ENCODE peak calls at places on chromosomes 7 and 10, in eight cellular contexts. Y is NCI-H1105; J is Daoy; U is stimulated activated CD4-positive, alpha-beta T cell treated with anti-CD3 and anti-CD28 coated beads, Interleukin-4, amount 100 ng/mL, for 4 hours; L is HT1080; H is RPMI8226; S is bronchial epithelial cell; I is CD4-positive, alpha-beta T cell. R is an unnamed sample.
A peak's percentile ranks its signal among the peaks of the same experiment; 100 is the strongest.

GRCh38 chr7:133150760-133151159 is 68.9 kb upstream of the CHCHD3 start:
- DNase-seq in Y (no peak), I (no peak), U (no peak), H (no peak), S (no peak), J (no peak), L (no peak), R (no peak)

GRCh38 chr7:151056286-151057037 is 1.2 kb downstream of the CDK5 start:
- DNase-seq in I (no peak), L (no peak), J (no peak), U (no peak), H (no peak), Y (no peak), S (no peak), R (no peak)

GRCh38 chr10:63627376-63627775 is 106.2 kb downstream of the REEP3 start:
- DNase-seq in L (no peak), U (no peak), H (no peak), I (no peak), S (no peak), J (no peak), Y (no peak), R (no peak)

GRCh38 chr7:158067219-158067930 is 520.2 kb downstream of the PTPRN2 start:
- DNase-seq in L (no peak), J (no peak), I (no peak), Y (no peak), S (no peak), U (no peak), H (no peak), R (no peak)

GRCh38 chr10:119210633-119211032 is 3.3 kb downstream of the GRK5 start:
- DNase-seq in I (no peak), U (no peak), H (no peak), S (no peak), L (no peak), J (no peak), Y (no peak), R (no peak)

GRCh38 chr7:116249969-116250553 is 39.7 kb downstream of the TES start:
- DNase-seq in S (peak; percentile 63), U (no peak), I (no peak), J (peak; percentile 68), L (peak; percentile 31), Y (peak; percentile 1), H (peak; percentile 11), R (peak; percentile 22)

GRCh38 chr7:138981332-138982203 is at the start of gene KIAA1549:
- DNase-seq in U (peak; percentile 58), H (peak; percentile 74), S (peak; percentile 32), I (peak; percentile 58), Y (peak; percentile 50), L (peak; percentile 52), J (peak; percentile 85), R (peak; percentile 69)

GRCh38 chr7:47349401-47349800 is 232.5 kb downstream of the TNS3 start:
- DNase-seq in L (no peak), H (no peak), J (no peak), U (no peak), Y (no peak), S (no peak), I (no peak), R (no peak)

GRCh38 chr10:69643779-69644657 is 14.0 kb downstream of the FAM241B start:
- DNase-seq in I (no peak), U (no peak), Y (no peak), L (no peak), S (no peak), J (no peak), H (no peak), R (no peak)

GRCh38 chr10:126270116-126270515 is 118.2 kb downstream of the ADAM12 start:
- DNase-seq in S (no peak), Y (no peak), U (no peak), I (no peak), H (no peak), L (no peak), J (peak; percentile 90), R (no peak)

GRCh38 chr10:91410638-91411367 is 659 bp downstream of the HECTD2 start:
- DNase-seq in L (no peak), U (peak; percentile 10), S (peak; percentile 8), I (no peak), H (peak; percentile 14), Y (no peak), J (peak; percentile 15), R (peak; percentile 22)

GRCh38 chr7:26420600-26420999 is 128.9 kb downstream of the SNX10 start:
- DNase-seq in H (no peak), S (no peak), I (no peak), U (no peak), J (no peak), Y (no peak), L (no peak), R (no peak)

GRCh38 chr10:119243967-119244366 is 36.6 kb downstream of the GRK5 start:
- DNase-seq in Y (no peak), U (no peak), S (no peak), J (no peak), I (no peak), L (no peak), H (no peak), R (no peak)

GRCh38 chr10:29859521-29860130 is 199.8 kb downstream of the JCAD start:
- DNase-seq in Y (no peak), J (peak; percentile 40), H (no peak), I (no peak), S (peak; percentile 40), U (no peak), L (no peak), R (peak; percentile 39)